ENCODE peak calls at places on chromosomes 5 and 9, in nine cellular contexts. K is activated CD4-positive, alpha-beta T cell treated with anti-CD3 and anti-CD28 coated beads for 4 hours; N is NCI-H1105 treated with DMSO at 0.1 percent for 48 hours; U is left lung; C is H9; W is activated T-cell treated with anti-CD3 and anti-CD28 coated beads for 1 hour; Q is mucosa of descending colon; H is activated naive CD4-positive, alpha-beta T cell treated with Interleukin-2 at 50 U/mL for 16 hours; M is ascending aorta. V is an unnamed sample.

GRCh38 chr5:72525816-72526215 is 18.6 kb upstream of the ZNF366 start:
- DNase-seq in K (no peak), N (no peak), U (no peak), C (no peak), W (no peak), Q (no peak), H (no peak), M (no peak), V (no peak)

GRCh38 chr5:1522601-1523479 is 920 bp downstream of the LPCAT1 start:
- DNase-seq in K (no peak), N (no peak), U (peak; percentile 89), C (peak; percentile 27), W (no peak), Q (peak; percentile 62), H (peak; percentile 21), M (peak; percentile 7), V (peak; percentile 29)

GRCh38 chr9:75891277-75892167 is 1.0 kb downstream of the PCSK5 start:
- DNase-seq in K (peak; percentile 18), N (peak; percentile 44), U (peak; percentile 78), C (peak; percentile 48), W (no peak), Q (peak; percentile 66), H (peak; percentile 24), M (no peak), V (peak; percentile 5)

GRCh38 chr5:149747141-149747832 is 17.2 kb downstream of the PPARGC1B start:
- DNase-seq in K (no peak), N (no peak), U (peak; percentile 84), C (no peak), W (no peak), Q (peak; percentile 95), H (no peak), M (no peak), V (no peak)

GRCh38 chr9:124877383-124877782 is 15.5 kb downstream of the ARPC5L start:
- DNase-seq in K (no peak), N (no peak), U (peak; percentile 59), C (no peak), W (no peak), Q (peak; percentile 13), H (no peak), M (no peak), V (no peak)

GRCh38 chr9:76459691-76460635 is 981 bp downstream of the GCNT1 start:
- DNase-seq in K (no peak), N (peak; percentile 71), U (peak; percentile 88), C (peak; percentile 54), W (no peak), Q (peak; percentile 69), H (no peak), M (no peak), V (peak; percentile 60)

GRCh38 chr5:79837707-79838620 is 148.3 kb downstream of the CMYA5 start:
- DNase-seq in K (no peak), N (no peak), U (no peak), C (no peak), W (no peak), Q (no peak), H (no peak), M (no peak), V (no peak)

GRCh38 chr5:135024956-135025729 is 8.9 kb downstream of the PITX1 start:
- DNase-seq in K (no peak), N (no peak), U (peak; percentile 59), C (no peak), W (no peak), Q (no peak), H (no peak), M (no peak), V (no peak)

GRCh38 chr5:149186506-149186905 is 45.2 kb downstream of the ABLIM3 start:
- DNase-seq in K (no peak), N (no peak), U (no peak), C (no peak), W (no peak), Q (no peak), H (no peak), M (no peak), V (peak; percentile 66)

GRCh38 chr9:122053546-122053945 is 39.6 kb downstream of the TTLL11 start:
- DNase-seq in K (no peak), N (no peak), U (no peak), C (no peak), W (no peak), Q (no peak), H (no peak), M (no peak), V (peak; percentile 17)

GRCh38 chr9:88766778-88767503 is 224.3 kb upstream of the S1PR3 start:
- DNase-seq in K (no peak), N (no peak), U (no peak), C (no peak), W (no peak), Q (no peak), H (no peak), M (no peak), V (peak; percentile 65)

GRCh38 chr5:142141463-142141862 is 32.9 kb downstream of the NDFIP1 start:
- DNase-seq in K (no peak), N (peak; percentile 1), U (no peak), C (no peak), W (no peak), Q (no peak), H (no peak), M (no peak), V (peak; percentile 23)

GRCh38 chr9:128358861-128359260 is 12.3 kb upstream of the URM1 start:
- DNase-seq in K (no peak), N (no peak), U (no peak), C (no peak), W (no peak), Q (no peak), H (no peak), M (no peak), V (no peak)

GRCh38 chr5:41334221-41334620 is 120.9 kb upstream of the C6 start:
- DNase-seq in K (no peak), N (no peak), U (no peak), C (no peak), W (no peak), Q (no peak), H (no peak), M (no peak), V (no peak)

GRCh38 chr9:130263601-130264413 is 1.8 kb upstream of the HMCN2 start:
- DNase-seq in K (no peak), N (no peak), U (peak; percentile 26), C (no peak), W (no peak), Q (no peak), H (no peak), M (no peak), V (peak; percentile 68)

GRCh38 chr5:67165524-67166459 is 30.8 kb downstream of the CD180 start:
- DNase-seq in K (peak; percentile 79), N (no peak), U (peak; percentile 95), C (peak; percentile 95), W (peak; percentile 69), Q (peak; percentile 92), H (peak; percentile 83), M (peak; percentile 47), V (peak; percentile 87)

GRCh38 chr9:114266969-114267368 is 55.9 kb upstream of the ORM1 start:
- DNase-seq in K (no peak), N (no peak), U (no peak), C (no peak), W (no peak), Q (no peak), H (no peak), M (no peak), V (no peak)

GRCh38 chr9:15178621-15179020 is 128.4 kb downstream of the TTC39B start:
- DNase-seq in K (no peak), N (no peak), U (no peak), C (no peak), W (no peak), Q (no peak), H (no peak), M (no peak), V (no peak)

GRCh38 chr9:124779368-124780059 is 2.6 kb downstream of the OLFML2A start:
- DNase-seq in K (no peak), N (no peak), U (no peak), C (peak; percentile 67), W (no peak), Q (peak; percentile 33), H (no peak), M (no peak), V (peak; percentile 55)

GRCh38 chr9:70478963-70479641 is 64.6 kb upstream of the KLF9 start:
- DNase-seq in K (no peak), N (no peak), U (no peak), C (no peak), W (no peak), Q (peak; percentile 69), H (no peak), M (no peak), V (no peak)

GRCh38 chr5:39998518-39998917 is 573.7 kb upstream of the DAB2 start:
- DNase-seq in K (no peak), N (no peak), U (no peak), C (no peak), W (no peak), Q (no peak), H (no peak), M (no peak), V (no peak)

GRCh38 chr5:156481741-156482140 is 154.8 kb downstream of the SGCD start:
- DNase-seq in K (no peak), N (no peak), U (no peak), C (no peak), W (no peak), Q (no peak), H (no peak), M (no peak), V (no peak)

GRCh38 chr5:135543151-135543818 is 7.5 kb upstream of the NEUROG1 start:
- DNase-seq in K (no peak), N (no peak), U (no peak), C (peak; percentile 63), W (no peak), Q (no peak), H (no peak), M (no peak), V (no peak)

GRCh38 chr9:95024097-95024671 is 293.3 kb downstream of the FANCC start:
- DNase-seq in K (no peak), N (no peak), U (no peak), C (peak; percentile 47), W (no peak), Q (no peak), H (no peak), M (no peak), V (peak; percentile 76)

GRCh38 chr5:134506054-134507039 is 19.1 kb upstream of the JADE2 start:
- DNase-seq in K (no peak), N (no peak), U (peak; percentile 81), C (peak; percentile 92), W (no peak), Q (peak; percentile 95), H (no peak), M (no peak), V (no peak)

GRCh38 chr5:80492741-80493140 is 4.8 kb downstream of the FAM151B start:
- DNase-seq in K (no peak), N (no peak), U (no peak), C (no peak), W (no peak), Q (no peak), H (no peak), M (no peak), V (no peak)

GRCh38 chr5:158639876-158640570 is 459.7 kb downstream of the EBF1 start:
- DNase-seq in K (no peak), N (no peak), U (peak; percentile 3), C (no peak), W (no peak), Q (no peak), H (no peak), M (no peak), V (no peak)

GRCh38 chr9:89674667-89675402 is 70.0 kb downstream of the GADD45G start:
- DNase-seq in K (no peak), N (peak; percentile 95), U (no peak), C (peak; percentile 86), W (no peak), Q (peak; percentile 75), H (no peak), M (no peak), V (no peak)

GRCh38 chr9:112863781-112864180 is 26.9 kb downstream of the SLC46A2 start:
- DNase-seq in K (no peak), N (no peak), U (no peak), C (no peak), W (no peak), Q (no peak), H (no peak), M (no peak), V (no peak)

GRCh38 chr5:54278031-54278830 is 32.1 kb downstream of the ARL15 start:
- DNase-seq in K (no peak), N (no peak), U (no peak), C (no peak), W (no peak), Q (no peak), H (no peak), M (no peak), V (no peak)

GRCh38 chr5:149168276-149168675 is 27.0 kb downstream of the ABLIM3 start:
- DNase-seq in K (no peak), N (no peak), U (no peak), C (no peak), W (no peak), Q (no peak), H (no peak), M (no peak), V (no peak)

V was measured in dermis blood vessel endothelial cell.